ENCODE peak calls at places on chromosomes 7 and 10, in four cellular contexts. F is K562, W is GM12878, N is GM12891. E is an unnamed sample.
A peak's percentile ranks its signal among the peaks of the same experiment; 100 is the strongest.

GRCh38 chr10:60172363-60172990 is 217.2 kb downstream of the ANK3 start:
- DNase-seq in F (no peak), W (no peak), N (no peak), E (no peak)

GRCh38 chr10:75651452-75651851 is 220.0 kb downstream of the LRMDA start:
- DNase-seq in F (no peak), W (no peak), N (no peak), E (no peak)

GRCh38 chr10:29555746-29556481 is 78.9 kb downstream of the SVIL start:
- DNase-seq in F (no peak), W (no peak), N (no peak), E (no peak)

GRCh38 chr10:45282061-45282460 is 33.3 kb downstream of the OR13A1 start:
- DNase-seq in F (no peak), W (no peak), N (no peak), E (no peak)

GRCh38 chr7:8590791-8591190 is 157.4 kb downstream of the NXPH1 start:
- DNase-seq in F (no peak), W (no peak), N (no peak), E (no peak)

GRCh38 chr10:117431160-117431559 is 55.9 kb upstream of the PDZD8 start:
- DNase-seq in F (no peak), W (no peak), N (no peak), E (no peak)

GRCh38 chr7:81206217-81206616 is 287.4 kb upstream of the SEMA3C start:
- DNase-seq in F (no peak), W (no peak), N (no peak), E (no peak)

GRCh38 chr10:28879875-28880381 is 202.6 kb downstream of the BAMBI start:
- DNase-seq in F (no peak), W (no peak), N (no peak), E (no peak)

GRCh38 chr7:135328526-135328925 is 94.9 kb downstream of the STRA8 start:
- DNase-seq in F (no peak), W (no peak), N (no peak), E (no peak)

GRCh38 chr7:34315032-34315431 is 343.0 kb upstream of the NPSR1 start:
- DNase-seq in F (no peak), W (no peak), N (no peak), E (no peak)

GRCh38 chr7:71538210-71538609 is 406.3 kb downstream of the GALNT17 start:
- DNase-seq in F (no peak), W (no peak), N (no peak), E (no peak)

GRCh38 chr10:10726101-10726500 is 291.6 kb upstream of the CELF2 start:
- DNase-seq in F (no peak), W (no peak), N (no peak), E (no peak)

GRCh38 chr7:16847381-16847860 is 34.4 kb downstream of the AGR3 start:
- DNase-seq in F (peak; percentile 13), W (no peak), N (no peak), E (no peak)

GRCh38 chr10:72320676-72321247 is 34.0 kb downstream of the DNAJB12 start:
- DNase-seq in F (peak; percentile 99), W (peak; percentile 95), N (no peak), E (peak; percentile 70)

GRCh38 chr7:2714636-2715035 is 26.6 kb downstream of the AMZ1 start:
- DNase-seq in F (no peak), W (no peak), N (no peak), E (no peak)

GRCh38 chr7:85018498-85018897 is 168.4 kb downstream of the SEMA3D start:
- DNase-seq in F (no peak), W (no peak), N (no peak), E (no peak)

GRCh38 chr10:108850138-108850854 is 1073.0 kb downstream of the XPNPEP1 start:
- DNase-seq in F (no peak), W (peak; percentile 27), N (no peak), E (no peak)

GRCh38 chr10:108852211-108852610 is 1071.1 kb downstream of the XPNPEP1 start:
- DNase-seq in F (no peak), W (peak; percentile 57), N (no peak), E (no peak)

GRCh38 chr10:108849688-108850087 is 1073.6 kb downstream of the XPNPEP1 start:
- DNase-seq in F (no peak), W (no peak), N (no peak), E (no peak)

DNA sequence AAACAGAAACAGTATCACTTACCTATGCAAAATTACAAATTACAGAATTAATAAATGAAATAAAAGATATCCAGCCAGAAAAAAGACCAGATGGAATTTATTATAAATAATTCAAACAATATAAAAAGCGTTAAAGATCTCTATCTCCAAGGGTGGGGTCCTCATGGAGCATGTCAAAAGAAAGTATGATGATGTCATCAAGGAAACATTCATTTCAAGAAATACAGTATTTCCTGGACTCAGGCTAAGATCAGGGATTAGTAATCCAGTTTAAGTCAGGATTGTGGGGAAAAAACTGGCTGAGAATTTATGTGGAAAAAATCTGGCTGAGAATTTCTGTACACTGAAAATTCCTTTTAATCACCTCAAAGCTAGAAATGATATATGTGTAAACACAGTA is 1075.3 kb downstream of the XPNPEP1 start:
- DNase-seq in F (no peak), W (no peak), N (no peak), E (no peak)
- TF ChIP-seq TAF1 in F (no peak), W (no peak), N (no peak), E (no peak)

GRCh38 chr10:127892743-127893142 is at the start of gene CLRN3:
- DNase-seq in F (no peak), W (no peak), N (no peak), E (no peak)
- TF ChIP-seq POLR2A in F (no peak), W (no peak), N (no peak), E (no peak)

GRCh38 chr10:4652111-4653010 is 173.6 kb upstream of the AKR1E2 start:
- DNase-seq in F (no peak), W (no peak), N (no peak), E (no peak)

GRCh38 chr10:4650109-4650508 is 175.9 kb upstream of the AKR1E2 start:
- DNase-seq in F (no peak), W (no peak), N (no peak), E (no peak)

GRCh38 chr10:4651404-4652037 is 174.5 kb upstream of the AKR1E2 start:
- DNase-seq in F (no peak), W (no peak), N (no peak), E (no peak)

GRCh38 chr10:4648968-4649367 is 177.0 kb upstream of the AKR1E2 start:
- DNase-seq in F (no peak), W (no peak), N (no peak), E (no peak)

DNA sequence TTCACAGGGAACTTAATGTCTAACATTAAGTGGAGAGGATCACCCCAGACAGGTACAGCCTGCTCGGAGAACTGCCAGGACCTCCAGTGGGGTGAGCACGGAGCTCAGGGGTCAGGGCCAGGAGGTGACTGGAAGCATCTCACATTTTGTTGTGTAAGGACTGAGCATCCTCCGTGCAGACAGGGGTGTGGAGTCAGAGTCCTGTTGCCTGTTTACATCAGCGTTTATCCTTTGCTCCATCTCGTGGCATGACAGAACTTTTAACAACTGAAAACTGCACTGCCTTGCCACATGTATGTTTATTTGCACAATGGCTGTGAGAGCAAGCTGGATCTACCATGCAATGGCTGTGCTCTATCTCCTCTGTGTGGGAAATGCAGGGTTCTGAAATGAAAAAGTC is 175.4 kb upstream of the AKR1E2 start:
- DNase-seq in F (peak; percentile 5), W (no peak), N (no peak), E (no peak)
- TF ChIP-seq TAF1 in F (no peak), W (no peak), N (no peak), E (no peak)

GRCh38 chr7:45108863-45109262 is 2.6 kb downstream of the TBRG4 start:
- DNase-seq in F (no peak), W (no peak), N (no peak), E (no peak)

GRCh38 chr7:45107356-45107755 is 4.1 kb downstream of the TBRG4 start:
- DNase-seq in F (no peak), W (no peak), N (no peak), E (no peak)

GRCh38 chr7:45116048-45116447 is 4.6 kb upstream of the TBRG4 start:
- DNase-seq in F (no peak), W (no peak), N (no peak), E (no peak)

GRCh38 chr7:45112648-45113047 is 1.2 kb upstream of the TBRG4 start:
- DNase-seq in F (no peak), W (no peak), N (no peak), E (no peak)

GRCh38 chr7:45111298-45112223 is at the start of gene TBRG4:
- DNase-seq in F (peak; percentile 91), W (peak; percentile 85), N (peak; percentile 92), E (peak; percentile 90)
- TF ChIP-seq POLR2A in F (peak; percentile 99), W (peak; percentile 100), N (peak; percentile 97), E (peak; percentile 97)

GRCh38 chr10:122112021-122112616 is 123.2 kb downstream of the TACC2 start:
- DNase-seq in F (no peak), W (no peak), N (no peak), E (no peak)

GRCh38 chr10:122115874-122116273 is 126.9 kb downstream of the TACC2 start:
- DNase-seq in F (no peak), W (no peak), N (no peak), E (no peak)

GRCh38 chr10:122113161-122113944 is 124.4 kb downstream of the TACC2 start:
- DNase-seq in F (peak; percentile 13), W (no peak), N (peak; percentile 37), E (no peak)

GRCh38 chr10:122114156-122114747 is 125.3 kb downstream of the TACC2 start:
- DNase-seq in F (no peak), W (no peak), N (no peak), E (no peak)

GRCh38 chr10:122112625-122113160 is 123.7 kb downstream of the TACC2 start:
- DNase-seq in F (peak; percentile 22), W (no peak), N (no peak), E (no peak)
- TF ChIP-seq TAF1 in F (no peak), W (no peak), N (no peak), E (no peak)

DNA sequence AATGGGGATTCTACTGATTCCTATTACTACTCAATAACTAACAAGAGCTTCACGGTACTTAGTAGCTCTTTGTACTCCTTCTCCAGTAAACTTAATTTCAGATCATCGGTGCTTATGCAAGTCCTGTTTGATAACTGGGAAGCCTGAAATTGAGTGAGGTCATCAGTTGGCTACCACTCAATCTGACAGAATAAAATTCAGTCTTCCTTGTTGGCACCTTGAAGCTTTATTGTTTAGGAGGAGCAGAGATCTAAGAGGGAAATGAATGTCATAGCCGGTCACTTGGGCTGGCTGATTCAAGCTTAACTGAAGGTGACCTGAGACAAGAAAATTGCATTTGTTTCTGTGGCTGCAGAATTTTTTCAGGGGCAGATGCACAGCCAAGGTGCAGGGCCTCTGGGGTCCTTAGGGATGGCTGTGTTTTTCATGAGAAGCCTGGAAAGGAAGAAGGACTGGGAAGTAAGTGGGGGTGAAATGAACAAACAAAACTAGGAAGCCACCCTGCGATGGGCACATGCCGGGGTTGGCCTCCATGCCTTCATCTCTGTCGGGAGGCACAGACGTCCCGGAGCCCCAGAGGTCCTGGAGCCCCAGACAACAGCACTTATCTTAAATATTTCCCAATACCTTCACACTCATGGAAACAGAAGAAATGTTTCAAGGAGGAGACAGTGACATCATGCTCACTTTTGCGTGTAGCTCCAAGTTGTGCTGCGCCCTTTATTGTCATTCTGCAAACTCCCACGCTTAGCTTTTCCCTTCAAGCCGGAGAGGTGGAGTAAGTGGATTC is 85.0 kb upstream of the KIF5B start:
- DNase-seq in F (no peak), W (no peak), N (no peak), E (no peak)
- TF ChIP-seq POLR2A in F (no peak), W (no peak), N (no peak), E (no peak)

GRCh38 chr10:97150191-97150590 is 35.6 kb downstream of the SLIT1 start:
- DNase-seq in F (no peak), W (no peak), N (no peak), E (no peak)
- TF ChIP-seq TAF1 in F (no peak), W (no peak), N (no peak), E (no peak)

E was measured in GM12892.